ENCODE peak calls at places on chromosomes 5 and 9, in ten cellular contexts. B is ovary, H is endothelial cell, V is BE2C, K is progenitor cell of endocrine pancreas, I is type B pancreatic cell, L is foreskin keratinocyte, T is AG04450, O is psoas muscle, C is astrocyte of the cerebellum. E is an unnamed sample.

GRCh38 chr5:69007086-69007672 is 86.6 kb upstream of the SLC30A5 start:
- DNase-seq in B (no peak), H (no peak), V (peak), K (no peak), I (no peak), L (no peak), T (no peak), O (no peak), C (no peak), E (no peak)

GRCh38 chr5:72134226-72134625 is 27.0 kb downstream of the MAP1B start:
- DNase-seq in B (no peak), H (no peak), V (no peak), K (no peak), I (no peak), L (no peak), T (no peak), O (no peak), C (no peak), E (no peak)

GRCh38 chr5:32058101-32058500 is 116.0 kb downstream of the GOLPH3 start:
- DNase-seq in B (no peak), H (no peak), V (no peak), K (no peak), I (no peak), L (no peak), T (no peak), O (no peak), C (no peak), E (no peak)

GRCh38 chr5:78495800-78496199 is 135.4 kb downstream of the SCAMP1 start:
- DNase-seq in B (no peak), H (no peak), V (no peak), K (no peak), I (no peak), L (no peak), T (no peak), O (no peak), C (no peak), E (no peak)

GRCh38 chr5:139693676-139694364 is 45.7 kb downstream of the CXXC5 start:
- DNase-seq in B (no peak), H (no peak), V (no peak), K (no peak), I (no peak), L (no peak), T (no peak), O (no peak), C (no peak), E (no peak)

GRCh38 chr5:170278611-170279500 is 18.7 kb downstream of the LCP2 start:
- DNase-seq in B (no peak), H (peak), V (no peak), K (no peak), I (no peak), L (no peak), T (no peak), O (peak), C (no peak), E (peak)

GRCh38 chr5:132495672-132496630 is 5.4 kb upstream of the IRF1 start:
- DNase-seq in B (peak), H (peak), V (peak), K (peak), I (peak), L (peak), T (peak), O (peak), C (peak), E (peak)

GRCh38 chr5:39362646-39363045 is 1.6 kb downstream of the C9 start:
- DNase-seq in B (no peak), H (no peak), V (no peak), K (no peak), I (no peak), L (no peak), T (no peak), O (no peak), C (no peak), E (no peak)

GRCh38 chr9:102069969-102070368 is 331.5 kb upstream of the GRIN3A start:
- DNase-seq in B (no peak), H (no peak), V (no peak), K (no peak), I (no peak), L (no peak), T (no peak), O (no peak), C (no peak), E (no peak)

GRCh38 chr9:129307227-129307970 is 129.3 kb upstream of the IER5L start:
- DNase-seq in B (peak), H (no peak), V (no peak), K (no peak), I (peak), L (no peak), T (no peak), O (peak), C (no peak), E (no peak)

GRCh38 chr5:17448877-17449276 is 49.2 kb upstream of the TAF11L2 start:
- DNase-seq in B (no peak), H (no peak), V (no peak), K (no peak), I (no peak), L (no peak), T (no peak), O (no peak), C (no peak), E (no peak)

GRCh38 chr5:1105350-1106265 is 6.3 kb downstream of the SLC12A7 start:
- DNase-seq in B (no peak), H (no peak), V (no peak), K (no peak), I (no peak), L (no peak), T (no peak), O (no peak), C (no peak), E (no peak)

GRCh38 chr5:125093776-125094175 is 347.3 kb upstream of the ZNF608 start:
- DNase-seq in B (no peak), H (no peak), V (no peak), K (no peak), I (no peak), L (peak), T (no peak), O (no peak), C (peak), E (no peak)

GRCh38 chr5:178772351-178772750 is 41.9 kb upstream of the ZNF354A start:
- DNase-seq in B (no peak), H (no peak), V (no peak), K (no peak), I (no peak), L (no peak), T (no peak), O (no peak), C (no peak), E (no peak)

GRCh38 chr9:1604942-1605560 is 410.1 kb upstream of the SMARCA2 start:
- DNase-seq in B (no peak), H (peak), V (no peak), K (no peak), I (no peak), L (no peak), T (no peak), O (no peak), C (no peak), E (no peak)

GRCh38 chr5:141223112-141223783 is at the start of gene PCDHB14:
- DNase-seq in B (no peak), H (peak), V (peak), K (no peak), I (no peak), L (no peak), T (no peak), O (no peak), C (no peak), E (no peak)

GRCh38 chr5:33936381-33937016 is at the start of gene RXFP3:
- DNase-seq in B (no peak), H (no peak), V (no peak), K (no peak), I (no peak), L (peak), T (no peak), O (peak), C (no peak), E (no peak)

GRCh38 chr9:124510650-124511425 is 3.6 kb upstream of the NR5A1 start:
- DNase-seq in B (no peak), H (no peak), V (no peak), K (no peak), I (no peak), L (no peak), T (no peak), O (no peak), C (no peak), E (no peak)

GRCh38 chr9:133147412-133148271 is 16.1 kb downstream of the GBGT1 start:
- DNase-seq in B (peak), H (peak), V (peak), K (peak), I (peak), L (peak), T (no peak), O (peak), C (no peak), E (peak)

GRCh38 chr9:69085523-69086283 is 50.2 kb downstream of the FXN start:
- DNase-seq in B (no peak), H (no peak), V (no peak), K (no peak), I (no peak), L (no peak), T (no peak), O (no peak), C (no peak), E (no peak)

GRCh38 chr5:121630402-121630801 is 221.3 kb upstream of the FTMT start:
- DNase-seq in B (no peak), H (no peak), V (peak), K (no peak), I (no peak), L (peak), T (no peak), O (no peak), C (no peak), E (no peak)
- TF ChIP-seq CTCF in B (no peak), H (no peak), V (peak), K (no peak), I (peak), L (peak), T (no peak), O (peak), C (peak), E (no peak)

GRCh38 chr5:176386491-176386890 is 1.9 kb downstream of the NOP16 start:
- DNase-seq in B (no peak), H (no peak), V (no peak), K (no peak), I (no peak), L (no peak), T (no peak), O (no peak), C (no peak), E (no peak)

GRCh38 chr5:176388341-176389113 is at the start of the genes HIGD2A and NOP16:
- DNase-seq in B (peak), H (peak), V (peak), K (peak), I (peak), L (peak), T (peak), O (peak), C (peak), E (peak)

GRCh38 chr5:176388003-176388340 is 426 bp downstream of the NOP16 start:
- DNase-seq in B (no peak), H (peak), V (peak), K (no peak), I (no peak), L (no peak), T (no peak), O (no peak), C (no peak), E (no peak)

GRCh38 chr5:176389114-176389768 is 690 bp downstream of the HIGD2A start:
- DNase-seq in B (no peak), H (no peak), V (no peak), K (no peak), I (no peak), L (no peak), T (no peak), O (no peak), C (no peak), E (no peak)

GRCh38 chr5:176387384-176387925 is 943 bp downstream of the NOP16 start:
- DNase-seq in B (no peak), H (no peak), V (no peak), K (no peak), I (no peak), L (no peak), T (no peak), O (peak), C (no peak), E (no peak)
- TF ChIP-seq CTCF in B (no peak), H (no peak), V (no peak), K (no peak), I (no peak), L (no peak), T (peak), O (no peak), C (no peak), E (no peak)

DNA sequence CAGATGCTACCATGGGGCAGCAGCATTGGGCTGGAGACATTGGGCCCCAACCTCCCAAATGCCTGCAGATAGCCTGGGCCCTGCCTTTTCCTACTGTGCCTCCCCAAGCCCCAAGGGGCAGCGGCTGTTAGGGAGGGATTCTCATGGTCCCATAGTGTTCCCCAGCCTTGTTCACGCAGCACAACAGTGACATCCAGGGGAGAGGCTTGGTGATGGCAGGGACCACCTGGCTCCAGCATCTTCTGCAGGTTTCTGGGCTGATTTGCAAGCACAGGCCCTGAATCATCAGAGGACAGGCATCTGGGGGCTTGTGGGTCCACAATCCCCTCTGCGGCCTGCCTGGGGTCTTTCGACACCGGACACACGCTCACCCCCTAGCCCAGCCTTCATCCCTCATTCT is 354.6 kb downstream of the SLIT3 start:
- DNase-seq in B (no peak), H (peak), V (peak), K (peak), I (no peak), L (no peak), T (no peak), O (no peak), C (no peak), E (no peak)
- TF ChIP-seq CTCF in B (no peak), H (no peak), V (peak), K (peak), I (peak), L (peak), T (no peak), O (no peak), C (peak), E (no peak)

GRCh38 chr5:74682636-74683035 is 2.4 kb upstream of the HEXB start:
- DNase-seq in B (no peak), H (no peak), V (no peak), K (no peak), I (no peak), L (no peak), T (no peak), O (no peak), C (no peak), E (no peak)

GRCh38 chr5:74684900-74685851 is at the start of gene HEXB:
- DNase-seq in B (peak), H (peak), V (peak), K (peak), I (peak), L (peak), T (no peak), O (peak), C (peak), E (peak)

DNA sequence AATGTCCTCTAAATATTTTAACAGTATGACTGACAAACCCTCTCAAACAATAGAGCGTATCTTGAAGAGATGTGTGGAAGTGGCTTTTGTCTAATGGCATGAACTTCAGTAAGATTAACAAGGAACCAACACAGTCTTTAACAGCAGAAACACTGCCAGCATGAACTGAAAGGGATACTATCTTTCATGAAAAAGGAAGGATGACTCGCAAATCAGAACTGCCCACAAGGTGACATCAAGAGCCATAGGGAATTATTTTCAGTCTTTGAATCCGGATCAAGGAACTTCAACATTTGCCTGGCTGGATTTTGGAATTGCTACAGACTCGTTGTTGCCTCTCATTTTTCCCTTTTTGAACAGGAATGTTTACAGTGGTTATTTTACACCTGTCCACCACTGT is 5.1 kb upstream of the HEXB start:
- DNase-seq in B (no peak), H (no peak), V (no peak), K (no peak), I (no peak), L (no peak), T (no peak), O (no peak), C (no peak), E (no peak)
- TF ChIP-seq CTCF in B (no peak), H (no peak), V (no peak), K (no peak), I (no peak), L (no peak), T (no peak), O (no peak), C (no peak), E (no peak)

GRCh38 chr9:87704342-87704741 is 21.6 kb upstream of the CTSL start:
- DNase-seq in B (no peak), H (no peak), V (no peak), K (no peak), I (no peak), L (no peak), T (no peak), O (no peak), C (no peak), E (no peak)
- TF ChIP-seq CTCF in B (no peak), H (no peak), V (no peak), K (no peak), I (no peak), L (no peak), T (no peak), O (no peak), C (no peak), E (no peak)

DNA sequence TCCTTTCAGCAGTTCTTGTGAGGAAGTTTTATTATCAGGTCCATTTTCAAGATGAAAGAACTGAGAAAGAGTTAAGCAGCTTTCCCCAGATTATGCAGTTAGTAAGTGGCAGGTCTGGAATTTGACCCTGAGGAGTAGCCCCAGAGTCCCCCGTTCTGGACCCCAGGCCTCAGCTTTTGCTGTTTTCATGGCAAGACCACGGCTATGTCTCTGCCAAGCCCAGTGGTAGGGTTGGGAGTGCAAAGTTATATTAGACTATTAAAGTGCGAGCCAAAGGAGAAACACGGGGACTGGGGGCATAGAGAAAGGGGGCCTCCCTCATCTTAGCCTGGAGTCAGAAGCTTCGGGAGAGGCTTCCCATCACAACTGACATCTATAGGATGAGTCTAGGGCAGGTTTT is 19.3 kb upstream of the ORM1 start:
- DNase-seq in B (peak), H (no peak), V (no peak), K (no peak), I (peak), L (no peak), T (no peak), O (no peak), C (no peak), E (no peak)
- TF ChIP-seq CTCF in B (no peak), H (no peak), V (no peak), K (no peak), I (no peak), L (no peak), T (no peak), O (no peak), C (no peak), E (no peak)

DNA sequence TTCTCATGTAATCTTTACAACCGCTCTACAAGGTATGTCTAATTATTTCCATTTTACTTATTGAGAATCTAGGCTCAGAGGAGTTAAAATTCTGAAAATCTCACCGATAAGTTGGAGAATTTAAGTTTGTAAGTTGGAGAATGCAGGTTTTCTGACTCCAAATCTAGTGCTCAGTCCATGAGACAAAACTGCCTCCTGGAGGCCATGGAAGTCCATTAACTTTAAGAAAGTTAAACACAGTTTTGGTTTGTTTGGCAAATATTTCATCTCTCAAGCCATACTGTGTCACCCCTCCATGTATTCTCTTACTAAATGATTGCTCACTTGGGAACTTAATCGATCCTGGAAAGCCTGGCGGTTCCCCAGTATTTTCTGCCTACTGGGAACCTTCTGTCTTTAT is 52.6 kb downstream of the INIP start:
- DNase-seq in B (no peak), H (no peak), V (no peak), K (no peak), I (no peak), L (no peak), T (peak), O (no peak), C (no peak), E (no peak)
- TF ChIP-seq CTCF in B (no peak), H (no peak), V (peak), K (no peak), I (no peak), L (peak), T (peak), O (no peak), C (no peak), E (no peak)